ENCODE peak calls at places on chromosomes 12 and 14, in six cellular contexts. L is GM06990, U is lower lobe of right lung, P is fibroblast of lung, R is dorsolateral prefrontal cortex, G is BJ. K is an unnamed sample.

GRCh38 chr12:41212625-41213024 is 24.5 kb downstream of the PDZRN4 start:
- DNase-seq in R (no peak), U (no peak), G (no peak), L (no peak), P (no peak), K (no peak)

GRCh38 chr14:33736299-33736698 is 214.6 kb downstream of the EGLN3 start:
- DNase-seq in G (no peak), U (no peak), R (no peak), P (no peak), L (no peak), K (no peak)

GRCh38 chr12:123621619-123622530 is 11.6 kb downstream of the EIF2B1 start:
- DNase-seq in L (no peak), R (no peak), G (no peak), U (no peak), P (no peak), K (no peak)

GRCh38 chr14:75205586-75205985 is 29.2 kb upstream of the TMED10 start:
- DNase-seq in G (peak; percentile 23), P (peak; percentile 67), U (no peak), R (no peak), L (no peak), K (no peak)

GRCh38 chr12:28936221-28936620 is 212.9 kb upstream of the FAR2 start:
- DNase-seq in R (no peak), U (no peak), L (no peak), G (no peak), P (peak; percentile 29), K (no peak)

GRCh38 chr12:3317841-3318501 is 173.0 kb upstream of the PRMT8 start:
- DNase-seq in R (no peak), P (no peak), U (no peak), G (no peak), L (no peak), K (no peak)

GRCh38 chr12:32418221-32418620 is 18.9 kb downstream of the FGD4 start:
- DNase-seq in R (no peak), U (no peak), P (no peak), G (no peak), L (no peak), K (no peak)

GRCh38 chr12:2283910-2284309 is 231.1 kb downstream of the CACNA1C start:
- DNase-seq in R (no peak), L (no peak), U (no peak), G (no peak), P (peak; percentile 73), K (no peak)

DNA sequence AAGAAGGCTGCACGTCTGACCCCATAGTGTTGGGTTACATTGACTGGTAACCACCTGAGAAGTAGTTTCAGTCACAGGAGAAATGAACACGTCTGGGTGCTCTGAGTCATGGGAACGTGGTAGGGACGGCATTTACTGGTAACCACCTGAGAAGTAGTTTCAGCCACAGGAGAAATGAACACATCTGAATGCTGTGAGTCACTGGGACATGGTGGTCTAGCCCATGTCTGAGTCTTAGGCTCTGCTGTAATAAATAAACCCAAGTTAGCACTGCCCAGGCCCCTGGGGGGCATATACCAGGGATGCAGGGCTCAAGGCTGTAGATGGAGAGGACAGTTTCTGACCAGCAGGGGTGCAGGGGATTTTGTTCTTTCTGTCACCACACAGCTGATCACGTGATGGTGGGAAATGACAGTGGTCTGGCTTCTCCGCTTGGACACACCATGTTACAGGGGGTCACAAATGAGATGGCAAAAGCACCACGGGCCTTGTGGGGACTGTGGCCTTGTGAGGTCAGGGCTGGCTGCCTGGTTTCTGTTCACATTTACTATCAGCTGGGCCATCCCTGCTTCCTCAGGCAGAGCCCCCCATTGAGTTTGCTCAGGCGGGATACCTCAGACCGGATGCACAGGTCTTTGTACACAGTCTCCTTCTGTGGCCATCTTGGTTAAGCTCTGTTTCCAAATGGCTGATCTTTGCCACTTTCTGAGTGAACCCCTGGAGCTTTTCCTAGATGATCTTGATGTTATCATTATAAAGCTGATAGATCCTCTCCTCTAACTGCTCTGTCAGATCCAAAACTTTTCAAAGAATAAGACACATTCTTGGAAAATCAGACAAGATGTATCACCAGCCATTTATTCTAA is 9.8 kb upstream of the C12orf42 start:
- DNase-seq in P (peak; percentile 3), U (no peak), R (no peak), L (peak; percentile 80), G (no peak), K (no peak)
- TF ChIP-seq CTCF in P (no peak), U (no peak), R (no peak), L (no peak), G (no peak), K (no peak)

DNA sequence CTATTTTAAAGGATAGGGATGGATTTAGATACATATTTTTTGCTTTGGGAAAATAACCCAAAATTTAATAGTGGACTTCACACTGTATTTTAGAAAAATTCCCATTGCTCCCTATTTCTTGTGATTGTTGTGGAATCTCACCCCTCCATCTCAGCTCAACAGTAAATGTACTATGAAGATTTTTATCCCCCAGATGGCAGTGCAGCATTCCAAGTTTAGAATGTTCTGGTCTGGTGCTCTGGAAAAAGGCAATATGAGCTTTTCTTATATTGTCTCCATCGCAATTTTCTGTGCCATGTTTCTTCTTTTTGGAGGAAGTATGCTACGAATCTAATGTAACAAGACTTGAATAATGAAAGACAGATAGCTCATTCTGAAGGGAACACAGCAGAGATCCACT is 471.7 kb upstream of the SYT1 start:
- DNase-seq in R (no peak), G (no peak), L (no peak), U (no peak), P (peak; percentile 27), K (no peak)
- TF ChIP-seq CTCF in R (peak; percentile 22), G (peak; percentile 31), L (no peak), U (peak; percentile 11), P (peak; percentile 20), K (no peak)

DNA sequence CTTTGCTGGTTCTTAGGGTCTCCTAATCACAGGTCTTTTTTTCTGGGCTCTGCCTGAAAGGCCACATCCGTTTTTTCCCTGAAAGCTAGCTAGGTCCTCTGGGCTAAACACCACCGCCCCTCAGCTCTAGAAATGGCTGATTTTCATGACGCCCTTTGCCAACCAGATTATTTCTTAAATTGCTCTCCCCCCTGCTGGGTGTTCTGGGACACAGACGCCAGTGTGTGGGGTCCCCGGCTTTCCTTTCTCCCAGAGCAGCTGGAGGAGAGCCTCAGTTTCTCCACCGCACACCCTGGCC is 45.3 kb upstream of the ATP23 start:
- DNase-seq in U (no peak), G (no peak), R (no peak), L (no peak), P (no peak), K (no peak)
- TF ChIP-seq CTCF in U (no peak), G (peak; percentile 5), R (no peak), L (no peak), P (peak; percentile 28), K (no peak)

GRCh38 chr12:39692258-39692853 is 72.8 kb upstream of the ABCD2 start:
- DNase-seq in P (no peak), U (no peak), R (no peak), G (no peak), L (no peak), K (no peak)

GRCh38 chr12:39697108-39697507 is 77.5 kb upstream of the ABCD2 start:
- DNase-seq in L (no peak), U (no peak), R (no peak), G (no peak), P (no peak), K (no peak)
- TF ChIP-seq CTCF in L (no peak), U (no peak), R (no peak), G (no peak), P (no peak), K (no peak)

K was measured in AG09319.